ENCODE peak calls at places on chromosomes 1 and 21, in nine cellular contexts. H is tibial nerve, F is BJ, A is lower lobe of right lung, W is mesendoderm, X is epithelial cell of esophagus, I is SJCRH30, O is fibroblast of mammary gland, Z is dorsolateral prefrontal cortex. Y is an unnamed sample.
A peak's percentile ranks its signal among the peaks of the same experiment; 100 is the strongest.

GRCh38 chr1:29436386-29436785 is 200.1 kb downstream of the PTPRU start:
- DNase-seq in H (no peak), F (no peak), A (no peak), W (peak; percentile 51), X (no peak), I (no peak), O (no peak), Z (no peak), Y (no peak)

GRCh38 chr1:60503216-60503615 is 429.6 kb upstream of the C1orf87 start:
- DNase-seq in H (no peak), F (no peak), A (no peak), W (no peak), X (no peak), I (peak; percentile 87), O (no peak), Z (no peak), Y (no peak)

GRCh38 chr1:53057134-53057533 is 4.9 kb upstream of the PODN start:
- DNase-seq in H (no peak), F (peak; percentile 60), A (no peak), W (no peak), X (no peak), I (no peak), O (peak; percentile 25), Z (no peak), Y (no peak)

GRCh38 chr1:232369451-232369850 is 260.5 kb downstream of the SIPA1L2 start:
- DNase-seq in H (no peak), F (no peak), A (no peak), W (no peak), X (no peak), I (peak; percentile 9), O (no peak), Z (no peak), Y (no peak)

GRCh38 chr21:38942617-38943245 is 137.0 kb downstream of the ETS2 start:
- DNase-seq in H (no peak), F (no peak), A (no peak), W (no peak), X (no peak), I (no peak), O (no peak), Z (peak; percentile 74), Y (no peak)

GRCh38 chr1:31387612-31388011 is 14.7 kb upstream of the FABP3 start:
- DNase-seq in H (no peak), F (no peak), A (no peak), W (no peak), X (peak; percentile 65), I (no peak), O (peak; percentile 40), Z (no peak), Y (peak; percentile 48)

GRCh38 chr1:228150458-228151169 is 884 bp downstream of the GJC2 start:
- DNase-seq in H (peak; percentile 53), F (no peak), A (peak; percentile 50), W (no peak), X (no peak), I (no peak), O (peak; percentile 94), Z (peak; percentile 57), Y (peak; percentile 89)

GRCh38 chr1:41151846-41152245 is 90.3 kb downstream of the SCMH1 start:
- DNase-seq in H (no peak), F (no peak), A (no peak), W (peak; percentile 34), X (no peak), I (no peak), O (no peak), Z (no peak), Y (no peak)

GRCh38 chr1:113805639-113806038 is 6.6 kb downstream of the RSBN1 start:
- DNase-seq in H (no peak), F (no peak), A (no peak), W (no peak), X (peak; percentile 38), I (no peak), O (no peak), Z (no peak), Y (no peak)

GRCh38 chr1:113805256-113805531 is 7.1 kb downstream of the RSBN1 start:
- DNase-seq in H (no peak), F (no peak), A (no peak), W (no peak), X (no peak), I (no peak), O (no peak), Z (no peak), Y (no peak)

GRCh38 chr1:113802367-113803007 is 9.8 kb downstream of the RSBN1 start:
- DNase-seq in H (no peak), F (no peak), A (no peak), W (no peak), X (no peak), I (no peak), O (no peak), Z (no peak), Y (no peak)

GRCh38 chr1:113808450-113809195 is 3.7 kb downstream of the RSBN1 start:
- DNase-seq in H (no peak), F (no peak), A (no peak), W (no peak), X (peak; percentile 38), I (no peak), O (no peak), Z (no peak), Y (no peak)

DNA sequence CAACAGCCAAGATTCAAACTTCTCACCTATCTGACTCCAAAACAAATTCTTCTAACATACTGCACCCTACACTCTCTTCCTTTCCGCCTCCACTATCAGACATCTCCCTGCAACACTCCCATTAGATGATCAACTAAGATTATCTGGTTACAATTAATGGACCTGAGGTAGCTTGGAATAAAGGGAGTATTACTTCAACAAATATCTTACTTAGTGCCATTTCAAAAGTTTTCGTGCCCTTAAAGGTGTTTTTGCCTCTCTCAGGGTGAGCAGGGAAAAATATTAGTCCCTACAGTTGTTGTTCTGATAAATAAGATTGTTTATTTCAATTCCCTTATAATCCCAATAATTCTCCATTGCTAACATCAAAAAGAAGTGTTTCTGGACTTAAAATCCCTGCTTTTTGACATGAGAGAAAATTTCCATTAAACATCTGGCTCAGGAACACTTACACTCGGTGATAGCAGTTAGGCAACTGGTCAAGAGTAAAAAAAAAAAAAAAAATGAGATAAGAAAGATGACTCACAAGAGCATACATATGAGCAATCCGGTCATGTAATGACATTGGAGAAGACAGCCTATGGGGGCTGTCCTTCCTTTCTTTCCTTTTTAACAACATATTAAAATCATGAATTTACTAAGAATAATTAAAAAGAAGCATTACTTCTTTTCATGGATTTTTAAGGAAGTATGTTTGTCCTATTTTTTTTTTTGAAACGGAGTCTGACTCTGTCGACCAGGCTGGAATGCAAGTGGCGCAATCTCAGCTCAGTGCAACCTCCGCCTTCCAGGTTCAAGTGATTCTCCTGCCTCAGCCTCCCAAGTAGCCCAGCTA is 7.6 kb downstream of the RSBN1 start:
- DNase-seq in H (no peak), F (no peak), A (no peak), W (peak; percentile 51), X (peak; percentile 74), I (no peak), O (peak; percentile 80), Z (no peak), Y (no peak)
- H3K4me3 ChIP-seq in H (no peak overlapping the region), F (no peak overlapping the region), A (no peak overlapping the region), W (no peak overlapping the region), X (no peak overlapping the region), I (no peak overlapping the region), O (no peak overlapping the region), Z (no peak overlapping the region), Y (no peak overlapping the region)

GRCh38 chr1:225577243-225577642 is 75.7 kb downstream of the ENAH start:
- DNase-seq in H (no peak), F (no peak), A (no peak), W (no peak), X (no peak), I (no peak), O (no peak), Z (no peak), Y (no peak)

GRCh38 chr1:225581193-225581592 is 71.7 kb downstream of the ENAH start:
- DNase-seq in H (no peak), F (no peak), A (no peak), W (no peak), X (no peak), I (no peak), O (no peak), Z (no peak), Y (no peak)

GRCh38 chr1:225580180-225581099 is 72.5 kb downstream of the ENAH start:
- DNase-seq in H (no peak), F (no peak), A (no peak), W (no peak), X (no peak), I (peak; percentile 78), O (no peak), Z (no peak), Y (no peak)

GRCh38 chr1:225573216-225573615 is 79.7 kb downstream of the ENAH start:
- DNase-seq in H (no peak), F (no peak), A (no peak), W (no peak), X (no peak), I (peak; percentile 25), O (no peak), Z (no peak), Y (no peak)

DNA sequence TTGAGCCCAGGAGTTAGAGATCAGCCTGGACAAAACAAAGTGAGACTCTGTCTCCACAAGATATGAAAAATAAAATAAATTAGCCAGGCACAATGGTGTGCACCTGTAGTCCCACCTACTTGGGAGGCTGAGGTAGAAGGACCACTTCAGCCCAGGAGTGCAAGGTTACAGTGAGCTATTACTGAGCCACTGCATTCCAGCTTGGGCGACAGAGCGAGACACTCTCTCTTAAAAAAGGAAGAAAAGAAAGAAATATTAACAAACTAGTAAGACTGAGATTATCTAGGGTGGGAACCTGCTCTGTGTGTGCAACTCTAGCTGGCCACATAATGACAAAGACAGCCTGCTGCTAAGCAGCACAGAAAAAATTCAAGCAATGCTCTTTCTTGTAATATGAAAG is 74.7 kb downstream of the ENAH start:
- DNase-seq in H (no peak), F (no peak), A (no peak), W (no peak), X (no peak), I (no peak), O (no peak), Z (no peak), Y (no peak)
- H3K4me3 ChIP-seq in H (no peak overlapping the region), F (no peak overlapping the region), A (no peak overlapping the region), W (no peak overlapping the region), X (no peak overlapping the region), I (no peak overlapping the region), O (no peak overlapping the region), Z (no peak overlapping the region), Y (no peak overlapping the region)

DNA sequence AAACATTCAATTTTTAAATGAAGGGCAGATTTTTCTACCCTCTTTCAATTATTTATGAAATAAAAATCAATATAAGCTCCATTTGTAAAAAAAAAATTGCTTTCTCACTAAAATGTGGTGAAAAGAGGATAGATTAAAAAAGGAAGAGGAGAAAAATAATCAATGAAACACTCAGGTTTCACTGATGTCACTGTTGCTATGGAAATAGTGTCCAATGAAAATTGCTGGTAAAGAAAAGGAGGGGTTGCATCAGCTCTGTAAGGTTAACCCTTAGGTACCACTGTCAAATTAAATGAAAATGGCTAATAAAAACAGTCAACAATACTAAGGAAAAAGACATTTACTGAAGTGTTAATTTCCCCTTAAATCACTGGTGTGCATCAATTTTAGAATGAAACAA is 91.6 kb upstream of the TTC39A start:
- DNase-seq in H (no peak), F (peak; percentile 33), A (no peak), W (peak; percentile 91), X (peak; percentile 40), I (peak; percentile 62), O (peak; percentile 73), Z (no peak), Y (no peak)
- H3K4me3 ChIP-seq in H (no peak overlapping the region), F (no peak overlapping the region), A (no peak overlapping the region), W (no peak overlapping the region), X (no peak overlapping the region), I (no peak overlapping the region), O (no peak overlapping the region), Z (peak overlapping the region; percentile 39), Y (no peak overlapping the region)

DNA sequence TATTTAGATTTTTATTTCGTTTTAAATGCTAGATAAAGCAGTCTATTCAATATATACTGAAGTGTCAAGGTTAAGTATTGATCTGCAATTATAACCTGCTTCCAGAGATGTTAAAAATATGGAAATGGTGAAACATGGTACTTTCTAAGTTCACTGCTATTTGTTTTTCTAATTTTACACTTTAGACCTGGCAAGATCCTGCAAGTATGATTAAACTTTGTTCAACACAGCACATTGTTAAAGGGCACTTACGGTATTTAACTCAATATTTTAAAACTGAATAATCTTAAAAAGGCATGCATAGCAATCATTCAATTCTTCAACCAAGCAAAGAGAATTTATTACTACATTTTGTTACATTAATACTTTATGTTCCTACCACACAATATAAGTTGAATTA is 35.7 kb upstream of the ZZZ3 start:
- DNase-seq in H (no peak), F (no peak), A (no peak), W (no peak), X (no peak), I (no peak), O (no peak), Z (no peak), Y (no peak)
- H3K4me3 ChIP-seq in H (no peak overlapping the region), F (no peak overlapping the region), A (no peak overlapping the region), W (no peak overlapping the region), X (no peak overlapping the region), I (no peak overlapping the region), O (no peak overlapping the region), Z (no peak overlapping the region), Y (no peak overlapping the region)

Y was measured in MG63.